ENCODE peak calls at places on chromosomes 3 and 15, in eight cellular contexts. B, F, J, Q, U, K, C and V are unnamed samples.

GRCh38 chr3:115623414-115623868 is at the start of gene GAP43:
- DNase-seq in B (no peak), F (peak; percentile 85), J (peak; percentile 15), Q (peak; percentile 83), U (no peak), K (peak; percentile 57), C (no peak), V (no peak)

GRCh38 chr3:73605388-73605787 is 19.4 kb downstream of the PDZRN3 start:
- DNase-seq in B (no peak), F (no peak), J (no peak), Q (peak; percentile 93), U (no peak), K (no peak), C (no peak), V (no peak)

GRCh38 chr3:58288011-58288728 is 17.9 kb upstream of the RPP14 start:
- DNase-seq in B (no peak), F (no peak), J (no peak), Q (no peak), U (no peak), K (no peak), C (no peak), V (no peak)

GRCh38 chr3:31620656-31621055 is 87.9 kb downstream of the STT3B start:
- DNase-seq in B (no peak), F (no peak), J (no peak), Q (no peak), U (no peak), K (no peak), C (no peak), V (no peak)

GRCh38 chr3:177181418-177181817 is 15.9 kb downstream of the TBL1XR1 start:
- DNase-seq in B (no peak), F (no peak), J (no peak), Q (no peak), U (no peak), K (no peak), C (no peak), V (no peak)

GRCh38 chr3:140216249-140216648 is 281.3 kb downstream of the CLSTN2 start:
- DNase-seq in B (no peak), F (no peak), J (no peak), Q (peak; percentile 40), U (peak; percentile 26), K (no peak), C (no peak), V (no peak)

GRCh38 chr3:64332461-64333350 is 107.4 kb upstream of the PRICKLE2 start:
- DNase-seq in B (no peak), F (no peak), J (no peak), Q (peak; percentile 36), U (no peak), K (no peak), C (no peak), V (no peak)

GRCh38 chr3:182601597-182601996 is 191.7 kb upstream of the ATP11B start:
- DNase-seq in B (no peak), F (no peak), J (no peak), Q (no peak), U (no peak), K (no peak), C (no peak), V (no peak)

GRCh38 chr3:12445523-12446240 is 38.6 kb upstream of the TSEN2 start:
- DNase-seq in B (no peak), F (no peak), J (no peak), Q (no peak), U (no peak), K (no peak), C (no peak), V (no peak)

GRCh38 chr3:46921871-46922271 is 44.4 kb downstream of the PTH1R start:
- DNase-seq in B (no peak), F (no peak), J (no peak), Q (no peak), U (no peak), K (no peak), C (no peak), V (no peak)

GRCh38 chr15:71357357-71357756 is 242.1 kb downstream of the THSD4 start:
- DNase-seq in B (no peak), F (no peak), J (no peak), Q (no peak), U (no peak), K (no peak), C (no peak), V (no peak)

GRCh38 chr3:141331370-141332318 is 36.7 kb upstream of the ZBTB38 start:
- DNase-seq in B (no peak), F (no peak), J (no peak), Q (peak; percentile 98), U (no peak), K (peak; percentile 86), C (peak; percentile 86), V (no peak)

GRCh38 chr15:41790756-41791546 is 16.7 kb downstream of the MAPKBP1 start:
- DNase-seq in B (no peak), F (no peak), J (no peak), Q (peak; percentile 76), U (peak; percentile 44), K (no peak), C (peak; percentile 71), V (no peak)

GRCh38 chr3:66483006-66483928 is 17.6 kb downstream of the LRIG1 start:
- DNase-seq in B (no peak), F (no peak), J (peak; percentile 62), Q (peak; percentile 78), U (peak; percentile 58), K (no peak), C (no peak), V (no peak)

GRCh38 chr3:46312996-46313395 is 40.9 kb upstream of the CCR2 start:
- DNase-seq in B (no peak), F (no peak), J (no peak), Q (peak; percentile 25), U (no peak), K (no peak), C (peak; percentile 64), V (no peak)

GRCh38 chr3:72776-73175 is 123.8 kb upstream of the CHL1 start:
- DNase-seq in B (no peak), F (no peak), J (no peak), Q (no peak), U (no peak), K (no peak), C (no peak), V (no peak)

GRCh38 chr3:74692-75243 is 121.8 kb upstream of the CHL1 start:
- DNase-seq in B (no peak), F (no peak), J (no peak), Q (no peak), U (no peak), K (no peak), C (no peak), V (no peak)

GRCh38 chr3:73279-73678 is 123.3 kb upstream of the CHL1 start:
- DNase-seq in B (no peak), F (no peak), J (no peak), Q (no peak), U (no peak), K (no peak), C (no peak), V (no peak)

GRCh38 chr3:79538-79937 is 117.0 kb upstream of the CHL1 start:
- DNase-seq in B (no peak), F (no peak), J (no peak), Q (no peak), U (no peak), K (no peak), C (no peak), V (no peak)

DNA sequence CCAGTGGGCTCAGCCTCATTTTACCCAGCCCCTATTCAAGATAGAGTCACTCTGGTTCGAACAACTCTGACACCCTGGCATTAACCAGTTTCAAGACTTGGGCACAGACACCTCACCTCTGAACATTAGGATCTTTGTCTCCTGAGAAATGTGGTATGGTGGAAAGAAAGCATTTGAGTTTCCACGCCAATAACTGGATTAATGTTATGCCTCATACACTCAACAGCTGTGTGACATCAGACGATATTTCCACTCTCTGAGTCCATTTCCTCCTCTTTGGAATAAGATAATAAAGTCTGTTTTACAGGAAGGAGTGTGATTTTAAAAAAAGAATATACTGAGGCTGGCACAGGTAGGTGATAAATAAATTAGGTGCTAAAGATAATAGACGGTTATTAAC is 121.3 kb upstream of the CHL1 start:
- DNase-seq in B (no peak), F (no peak), J (no peak), Q (peak; percentile 14), U (no peak), K (no peak), C (no peak), V (no peak)
- H3K9me3 ChIP-seq in B (no peaks in the 10 kb centered on the region), F (no peaks in the 10 kb centered on the region), J (no peaks in the 10 kb centered on the region), Q (no peaks in the 10 kb centered on the region), U (no peaks in the 10 kb centered on the region), K (no peaks in the 10 kb centered on the region), C (no peaks in the 10 kb centered on the region), V (no peaks in the 10 kb centered on the region)

GRCh38 chr15:25186906-25187645 is 232.3 kb downstream of the SNRPN start:
- DNase-seq in B (no peak), F (no peak), J (no peak), Q (no peak), U (no peak), K (no peak), C (no peak), V (no peak)
- H3K9me3 ChIP-seq in B (peaks cover 95% of the 10 kb centered on the region), F (peaks cover 41% of the 10 kb centered on the region), J (no peaks in the 10 kb centered on the region), Q (no peaks in the 10 kb centered on the region), U (no peaks in the 10 kb centered on the region), K (peaks cover 100% of the 10 kb centered on the region), C (no peaks in the 10 kb centered on the region), V (no peaks in the 10 kb centered on the region)

GRCh38 chr3:60774617-60775016 is 476.6 kb downstream of the FHIT start:
- DNase-seq in B (no peak), F (no peak), J (no peak), Q (no peak), U (no peak), K (no peak), C (no peak), V (no peak)

GRCh38 chr3:60772584-60772983 is 478.7 kb downstream of the FHIT start:
- DNase-seq in B (no peak), F (peak; percentile 71), J (no peak), Q (no peak), U (no peak), K (no peak), C (no peak), V (no peak)

GRCh38 chr3:60779637-60780036 is 471.6 kb downstream of the FHIT start:
- DNase-seq in B (no peak), F (no peak), J (no peak), Q (no peak), U (no peak), K (no peak), C (no peak), V (no peak)

GRCh38 chr3:60770532-60770931 is 480.7 kb downstream of the FHIT start:
- DNase-seq in B (peak; percentile 40), F (no peak), J (no peak), Q (no peak), U (no peak), K (no peak), C (peak; percentile 52), V (no peak)

DNA sequence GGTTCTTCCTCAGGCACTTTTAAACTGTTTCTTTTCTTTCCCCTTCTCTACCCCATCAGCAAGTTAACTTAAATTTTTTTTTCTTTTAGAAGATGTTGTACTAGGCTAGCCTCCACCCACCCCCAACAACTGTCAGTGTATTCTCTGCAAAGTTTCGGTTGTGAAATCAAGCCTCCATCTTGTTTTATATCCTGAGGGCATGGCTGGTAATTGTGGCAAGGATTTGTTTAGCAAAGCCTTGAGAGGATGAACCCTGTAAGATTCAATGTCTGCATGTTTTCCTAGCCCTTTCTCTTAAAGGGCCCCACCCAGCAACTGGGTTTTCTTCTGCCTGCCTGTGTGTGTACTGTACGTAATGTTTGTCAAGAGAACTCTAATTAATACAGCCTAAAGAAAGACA is 475.3 kb downstream of the FHIT start:
- DNase-seq in B (peak; percentile 35), F (no peak), J (no peak), Q (no peak), U (no peak), K (no peak), C (no peak), V (no peak)
- H3K9me3 ChIP-seq in B (peaks cover 12% of the 10 kb centered on the region), F (peaks cover 42% of the 10 kb centered on the region), J (no peaks in the 10 kb centered on the region), Q (no peaks in the 10 kb centered on the region), U (no peaks in the 10 kb centered on the region), K (peaks cover 7% of the 10 kb centered on the region), C (no peaks in the 10 kb centered on the region), V (no peaks in the 10 kb centered on the region)

GRCh38 chr3:127675651-127676391 is 3.1 kb downstream of the ABTB1 start:
- DNase-seq in B (no peak), F (peak; percentile 27), J (peak; percentile 9), Q (no peak), U (no peak), K (no peak), C (no peak), V (no peak)
- H3K9me3 ChIP-seq in B (no peaks in the 10 kb centered on the region), F (no peaks in the 10 kb centered on the region), J (no peaks in the 10 kb centered on the region), Q (no peaks in the 10 kb centered on the region), U (no peaks in the 10 kb centered on the region), K (no peaks in the 10 kb centered on the region), C (no peaks in the 10 kb centered on the region), V (no peaks in the 10 kb centered on the region)